ENCODE peak calls at places on chromosome 14, in five cellular contexts. Q, E, V, I and D are unnamed samples.

GRCh38 chr14:32254952-32255679 is 52.0 kb upstream of the RNU6-8 start:
- DNase-seq in Q (peak), E (peak), V (peak), I (peak), D (peak)

GRCh38 chr14:34733245-34733644 is 18.9 kb upstream of the CFL2 start:
- DNase-seq in Q (no peak), E (no peak), V (no peak), I (no peak), D (no peak)

GRCh38 chr14:95156765-95157194 is 549 bp downstream of the DICER1 start:
- DNase-seq in Q (peak), E (peak), V (peak), I (no peak), D (peak)

GRCh38 chr14:31275731-31276130 is 68.1 kb upstream of the HECTD1 start:
- DNase-seq in Q (no peak), E (no peak), V (no peak), I (no peak), D (no peak)

GRCh38 chr14:32724864-32725550 is 213.7 kb upstream of the NPAS3 start:
- DNase-seq in Q (no peak), E (no peak), V (no peak), I (no peak), D (no peak)

GRCh38 chr14:50340945-50341344 is 28.8 kb downstream of the DMAC2L start:
- DNase-seq in Q (no peak), E (no peak), V (no peak), I (no peak), D (no peak)

GRCh38 chr14:49970474-49971147 is 77.7 kb downstream of the ARF6 start:
- DNase-seq in Q (no peak), E (no peak), V (no peak), I (no peak), D (no peak)

GRCh38 chr14:59134307-59134706 is 54.2 kb upstream of the DAAM1 start:
- DNase-seq in Q (no peak), E (no peak), V (no peak), I (no peak), D (no peak)

GRCh38 chr14:55107766-55108554 is 21.1 kb upstream of the LGALS3 start:
- DNase-seq in Q (no peak), E (peak), V (peak), I (no peak), D (no peak)

GRCh38 chr14:99177876-99178630 is 93.9 kb downstream of the BCL11B start:
- DNase-seq in Q (no peak), E (no peak), V (no peak), I (no peak), D (no peak)

GRCh38 chr14:37147310-37147875 is 25.0 kb downstream of the SLC25A21 start:
- DNase-seq in Q (no peak), E (no peak), V (no peak), I (no peak), D (no peak)

GRCh38 chr14:63717704-63718103 is 10.2 kb downstream of the SGPP1 start:
- DNase-seq in Q (no peak), E (no peak), V (no peak), I (peak), D (no peak)

GRCh38 chr14:92514844-92515509 is 1.4 kb downstream of the RIN3 start:
- DNase-seq in Q (no peak), E (peak), V (no peak), I (no peak), D (no peak)

GRCh38 chr14:68691031-68691864 is 101.6 kb downstream of the ZFP36L1 start:
- DNase-seq in Q (no peak), E (peak), V (peak), I (no peak), D (no peak)

GRCh38 chr14:74988131-74988530 is 14.6 kb upstream of the EIF2B2 start:
- DNase-seq in Q (no peak), E (no peak), V (no peak), I (no peak), D (no peak)

GRCh38 chr14:49950275-49951250 is 57.7 kb downstream of the ARF6 start:
- DNase-seq in Q (no peak), E (no peak), V (no peak), I (no peak), D (no peak)

GRCh38 chr14:35533357-35534129 is 421 bp upstream of the INSM2 start:
- DNase-seq in Q (peak), E (peak), V (no peak), I (peak), D (peak)

GRCh38 chr14:22569749-22570131 is 19.3 kb downstream of the DAD1 start:
- DNase-seq in Q (no peak), E (no peak), V (no peak), I (no peak), D (no peak)

DNA sequence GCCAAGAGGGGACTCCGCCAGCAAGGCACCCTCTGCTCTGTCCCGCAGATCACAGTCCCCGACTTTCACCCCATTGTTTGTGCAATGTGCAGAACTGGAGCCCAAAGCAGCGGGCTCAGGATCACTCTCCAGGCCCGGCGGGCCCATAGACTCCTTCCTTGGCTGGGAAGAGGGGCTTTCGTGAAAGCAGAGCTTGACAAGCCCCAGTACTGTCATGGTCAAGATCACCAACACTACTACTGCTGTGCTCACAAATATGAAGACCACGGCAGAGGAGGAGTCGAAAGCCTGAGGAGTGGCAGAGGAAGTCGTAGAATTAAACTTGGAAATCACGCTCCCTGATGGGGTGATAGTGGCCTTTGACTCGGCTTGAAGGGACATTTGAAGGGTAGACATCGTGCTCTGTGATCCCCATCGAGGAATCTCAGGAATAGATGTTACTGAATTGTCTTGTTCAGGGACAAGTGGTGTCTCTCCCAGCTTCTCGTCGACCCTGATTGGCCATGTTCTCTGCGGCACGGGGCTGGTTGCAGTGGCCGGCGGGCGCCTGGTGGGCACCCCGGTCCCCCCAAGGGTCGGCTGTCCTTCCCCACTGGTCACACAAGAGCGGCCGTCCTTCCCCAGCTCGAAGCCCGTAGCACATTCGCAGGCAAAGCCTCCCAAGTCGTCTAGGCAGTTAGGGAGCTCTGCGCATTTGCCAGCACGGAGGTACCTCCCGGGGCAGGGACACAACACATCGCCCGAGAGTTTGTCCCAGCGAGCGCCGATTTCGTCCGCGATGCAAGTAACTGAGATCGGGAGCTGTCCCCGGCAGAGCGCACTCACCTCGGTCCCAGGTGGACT is 1.1 kb downstream of the CLEC14A start:
- DNase-seq in Q (no peak), E (peak), V (no peak), I (no peak), D (no peak)
- H3K27ac ChIP-seq in Q (no peak), E (no peak), V (peak), I (no peak), D (no peak)

GRCh38 chr14:93892505-93892839 is 34.7 kb upstream of the FAM181A start:
- DNase-seq in Q (no peak), E (no peak), V (no peak), I (no peak), D (no peak)
- H3K27ac ChIP-seq in Q (no peak), E (no peak), V (no peak), I (no peak), D (no peak)

DNA sequence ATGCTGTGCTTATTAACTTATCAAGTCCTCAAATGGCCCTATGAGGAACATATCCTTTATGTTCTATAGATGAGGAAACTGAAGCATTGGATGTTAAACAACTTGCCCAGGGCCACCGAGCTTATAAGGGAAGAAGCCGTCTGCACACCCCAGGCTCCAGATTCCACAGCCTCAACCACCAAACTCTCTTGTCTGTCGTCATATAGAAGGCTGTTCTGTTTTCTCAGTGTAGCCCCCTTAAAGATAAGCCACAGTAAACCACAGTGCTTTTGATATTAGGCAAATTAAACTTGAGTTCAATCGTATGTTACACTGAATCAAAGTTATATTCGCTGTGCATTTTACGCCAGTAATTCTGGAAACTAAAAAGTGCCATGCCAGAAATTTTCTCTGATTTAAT is 116.7 kb downstream of the PRKCH start:
- DNase-seq in Q (no peak), E (no peak), V (no peak), I (peak), D (no peak)
- H3K27ac ChIP-seq in Q (peak), E (no peak), V (no peak), I (no peak), D (peak)

GRCh38 chr14:89180546-89180945 is 236.5 kb downstream of the FOXN3 start:
- DNase-seq in Q (no peak), E (no peak), V (no peak), I (no peak), D (no peak)
- H3K27ac ChIP-seq in Q (no peak), E (peak), V (no peak), I (no peak), D (no peak)

GRCh38 chr14:76256545-76256944 is 104.8 kb downstream of the GPATCH2L start:
- DNase-seq in Q (no peak), E (no peak), V (no peak), I (no peak), D (no peak)
- H3K27ac ChIP-seq in Q (no peak), E (no peak), V (no peak), I (peak), D (no peak)

GRCh38 chr14:52369305-52369781 is 55.2 kb downstream of the PTGER2 start:
- DNase-seq in Q (no peak), E (peak), V (no peak), I (no peak), D (no peak)
- H3K27ac ChIP-seq in Q (no peak), E (no peak), V (no peak), I (no peak), D (no peak)